ENCODE peak calls at places on chromosomes 3 and 15, in eight cellular contexts. U, N, C, J, M, Z, I and H are unnamed samples.

GRCh38 chr15:68376447-68377060 is 55.4 kb downstream of the ITGA11 start:
- DNase-seq in I (no peak), C (no peak), Z (no peak), N (no peak), J (no peak), U (no peak), M (no peak), H (no peak)

GRCh38 chr15:72197460-72198409 is at the start of gene GRAMD2A:
- DNase-seq in N (peak; percentile 61), J (no peak), U (no peak), M (peak; percentile 59), I (peak; percentile 37), Z (peak; percentile 80), C (peak; percentile 67), H (peak; percentile 98)

GRCh38 chr3:38649500-38650247 is at the start of gene SCN5A:
- DNase-seq in J (no peak), M (peak; percentile 78), N (no peak), U (peak; percentile 30), I (peak; percentile 11), Z (no peak), C (peak; percentile 36), H (peak; percentile 90)

GRCh38 chr3:138941259-138941885 is 5.6 kb downstream of the FOXL2 start:
- DNase-seq in U (peak; percentile 53), J (peak; percentile 33), I (peak; percentile 43), Z (no peak), N (peak; percentile 32), C (peak; percentile 69), M (peak; percentile 61), H (peak; percentile 95)

GRCh38 chr3:14418670-14419250 is 16.4 kb downstream of the SLC6A6 start:
- DNase-seq in U (no peak), C (no peak), N (no peak), Z (no peak), I (no peak), M (peak; percentile 77), J (no peak), H (peak; percentile 30)

GRCh38 chr3:40281995-40282394 is 27.5 kb upstream of the EIF1B start:
- DNase-seq in I (no peak), M (no peak), C (no peak), J (no peak), N (no peak), Z (peak; percentile 16), U (no peak), H (no peak)

GRCh38 chr3:45123841-45124269 is 22.3 kb downstream of the CDCP1 start:
- DNase-seq in J (peak; percentile 91), Z (peak; percentile 98), U (peak; percentile 94), M (peak; percentile 48), C (peak; percentile 96), N (peak; percentile 88), I (peak; percentile 92), H (peak; percentile 58)

GRCh38 chr15:68106656-68107055 is 52.5 kb downstream of the PIAS1 start:
- DNase-seq in J (peak; percentile 56), I (peak; percentile 41), C (peak; percentile 8), U (no peak), M (no peak), Z (no peak), N (no peak), H (no peak)

GRCh38 chr3:96960661-96961330 is 146.4 kb downstream of the EPHA6 start:
- DNase-seq in Z (peak; percentile 75), C (no peak), I (no peak), N (no peak), M (no peak), J (no peak), U (peak; percentile 37), H (no peak)

GRCh38 chr3:45272828-45273470 is 46.9 kb upstream of the TMEM158 start:
- DNase-seq in N (no peak), M (no peak), C (no peak), I (no peak), Z (peak; percentile 5), U (peak; percentile 67), J (no peak), H (no peak)

GRCh38 chr3:127857270-127857801 is 35.0 kb upstream of the MGLL start:
- DNase-seq in N (no peak), C (no peak), J (peak; percentile 11), U (no peak), Z (no peak), M (no peak), I (no peak), H (no peak)

GRCh38 chr3:115071611-115072010 is 75.5 kb downstream of the ZBTB20 start:
- DNase-seq in U (no peak), C (peak; percentile 91), M (no peak), I (peak; percentile 34), N (no peak), Z (peak; percentile 24), J (peak; percentile 60), H (peak; percentile 27)

GRCh38 chr3:104673981-104674380 is 692.7 kb upstream of the ALCAM start:
- DNase-seq in J (peak; percentile 17), Z (no peak), C (no peak), N (no peak), I (no peak), U (peak; percentile 55), M (peak; percentile 13), H (no peak)

GRCh38 chr3:104669083-104669482 is 697.6 kb upstream of the ALCAM start:
- DNase-seq in M (no peak), C (no peak), N (no peak), J (no peak), I (no peak), U (no peak), Z (no peak), H (no peak)
- H2AFZ ChIP-seq in M (no peak overlapping the region), C (no peak overlapping the region), N (no peak overlapping the region), J (no peak overlapping the region), I (no peak overlapping the region), U (no peak overlapping the region), Z (no peak overlapping the region), H (no peak overlapping the region)

GRCh38 chr3:129919806-129920205 is 26.3 kb upstream of the TMCC1 start:
- DNase-seq in Z (no peak), I (no peak), C (no peak), M (no peak), U (no peak), N (no peak), J (no peak), H (no peak)
- H2AFZ ChIP-seq in Z (no peak overlapping the region), I (no peak overlapping the region), C (no peak overlapping the region), M (no peak overlapping the region), U (no peak overlapping the region), N (no peak overlapping the region), J (no peak overlapping the region), H (no peak overlapping the region)

DNA sequence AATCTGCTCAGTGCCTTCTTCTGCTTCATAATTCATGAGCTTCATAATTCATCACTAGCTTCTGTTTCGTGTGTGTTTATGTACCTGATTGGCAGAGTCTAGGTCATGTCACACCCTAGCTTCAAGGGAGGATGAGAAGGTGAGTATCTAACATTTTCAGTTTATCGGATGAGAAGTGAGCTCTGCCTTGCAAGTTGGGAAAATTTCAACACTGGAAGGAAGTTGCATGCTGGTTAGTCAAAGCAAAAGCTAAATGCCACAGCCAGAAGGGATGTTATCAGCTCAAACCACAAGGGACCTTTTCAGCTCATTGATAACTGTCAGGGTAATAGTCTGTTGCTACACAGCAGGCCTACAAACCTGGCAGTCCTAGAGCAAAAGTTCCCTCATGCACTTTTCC is 7.3 kb upstream of the TNFSF10 start:
- DNase-seq in N (no peak), M (no peak), J (peak; percentile 76), Z (no peak), U (no peak), C (peak; percentile 23), I (peak; percentile 18), H (no peak)
- H2AFZ ChIP-seq in N (no peak overlapping the region), M (no peak overlapping the region), J (no peak overlapping the region), Z (no peak overlapping the region), U (no peak overlapping the region), C (no peak overlapping the region), I (no peak overlapping the region), H (no peak overlapping the region)

GRCh38 chr3:196632033-196632751 is 7.3 kb upstream of the NRROS start:
- DNase-seq in Z (peak; percentile 69), N (peak; percentile 56), J (peak; percentile 52), U (peak; percentile 79), M (peak; percentile 91), C (peak; percentile 90), I (peak; percentile 79), H (peak; percentile 98)
- H2AFZ ChIP-seq in Z (peak overlapping the region; percentile 93), N (peak overlapping the region; percentile 71), J (peak overlapping the region; percentile 96), U (peak overlapping the region; percentile 88), M (peak overlapping the region; percentile 99), C (peak overlapping the region; percentile 98), I (peak overlapping the region; percentile 95), H (peak overlapping the region; percentile 97)

GRCh38 chr3:133854264-133854663 is 41.4 kb downstream of the RAB6B start:
- DNase-seq in J (no peak), U (no peak), I (no peak), C (no peak), Z (no peak), N (no peak), M (no peak), H (no peak)

GRCh38 chr3:133856316-133856715 is 39.4 kb downstream of the RAB6B start:
- DNase-seq in M (no peak), C (peak; percentile 33), J (peak; percentile 27), N (no peak), Z (no peak), I (no peak), U (no peak), H (peak; percentile 79)

GRCh38 chr3:133853925-133854227 is 41.8 kb downstream of the RAB6B start:
- DNase-seq in M (no peak), J (no peak), N (no peak), I (no peak), C (no peak), Z (no peak), U (no peak), H (peak; percentile 42)

GRCh38 chr3:133854971-133855370 is 40.7 kb downstream of the RAB6B start:
- DNase-seq in J (no peak), M (no peak), C (no peak), N (no peak), Z (no peak), U (no peak), I (no peak), H (no peak)

GRCh38 chr3:133855772-133856171 is 39.9 kb downstream of the RAB6B start:
- DNase-seq in U (no peak), N (no peak), Z (no peak), C (no peak), M (no peak), J (peak; percentile 12), I (no peak), H (peak; percentile 82)
- H2AFZ ChIP-seq in U (no peak overlapping the region), N (no peak overlapping the region), Z (no peak overlapping the region), C (no peak overlapping the region), M (no peak overlapping the region), J (no peak overlapping the region), I (no peak overlapping the region), H (peak overlapping the region; percentile 52)

GRCh38 chr3:130243808-130244207 is 101.7 kb upstream of the COL6A5 start:
- DNase-seq in M (no peak), C (no peak), J (no peak), U (no peak), Z (no peak), N (no peak), I (no peak), H (no peak)

DNA sequence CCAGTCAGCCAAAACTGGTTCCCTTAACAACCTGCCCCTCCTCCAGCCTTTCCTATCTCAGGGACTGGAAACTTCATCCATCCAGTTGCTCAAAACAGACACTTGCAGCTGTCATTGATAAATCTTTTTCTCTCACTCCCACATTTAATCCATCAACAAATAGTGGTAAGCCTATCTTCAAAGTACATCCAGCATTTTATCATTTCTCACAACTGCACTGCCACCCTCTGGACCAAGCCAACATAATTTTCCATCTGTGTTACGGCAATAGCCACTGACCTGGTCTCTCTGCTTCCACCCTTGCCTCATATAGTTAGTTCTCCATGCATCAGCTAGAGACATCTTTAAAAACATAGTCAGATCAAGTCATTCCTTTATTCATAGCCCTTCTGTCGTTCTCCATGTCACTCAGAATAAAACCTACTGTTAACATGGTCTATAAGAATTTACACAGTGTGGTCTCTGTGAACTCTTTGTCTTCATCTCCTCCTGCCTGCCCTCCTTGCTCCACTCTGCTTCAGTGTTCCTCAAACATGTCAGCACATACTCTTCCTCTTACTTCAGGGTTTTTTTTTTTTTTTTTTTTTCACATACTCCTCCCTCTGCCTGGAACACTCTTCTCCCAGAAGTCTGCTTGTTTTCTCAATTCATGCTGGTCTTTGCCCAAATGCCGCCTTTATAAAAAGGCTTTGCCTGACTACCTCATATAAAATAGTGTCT is 102.5 kb upstream of the COL6A5 start:
- DNase-seq in N (no peak), I (peak; percentile 18), C (peak; percentile 20), U (peak; percentile 19), M (peak; percentile 53), Z (peak; percentile 8), J (peak; percentile 10), H (no peak)
- H2AFZ ChIP-seq in N (no peak overlapping the region), I (no peak overlapping the region), C (no peak overlapping the region), U (no peak overlapping the region), M (no peak overlapping the region), Z (no peak overlapping the region), J (no peak overlapping the region), H (no peak overlapping the region)